ENCODE peak calls at places on chromosomes 3 and 15, in six cellular contexts. Z, O, X, L, V and B are unnamed samples.

GRCh38 chr3:53264718-53265117 is 8.9 kb upstream of the TKT start:
- DNase-seq in V (no peak), L (no peak), Z (peak), X (peak), O (no peak), B (peak)

GRCh38 chr3:184077881-184078280 is 19.0 kb upstream of the HTR3E start:
- DNase-seq in X (no peak), Z (no peak), L (no peak), V (no peak), O (no peak), B (no peak)

GRCh38 chr3:22960326-22960984 is 242.7 kb upstream of the UBE2E2 start:
- DNase-seq in O (peak), V (peak), X (peak), L (peak), Z (peak), B (peak)

GRCh38 chr15:75200765-75201608 is 695 bp upstream of the C15orf39 start:
- DNase-seq in Z (peak), L (no peak), X (peak), O (no peak), V (peak), B (no peak)

GRCh38 chr15:45704329-45705249 is 69.8 kb downstream of the SQOR start:
- DNase-seq in L (peak), V (no peak), X (no peak), O (no peak), Z (no peak), B (peak)

GRCh38 chr15:89760303-89761008 is 9.4 kb upstream of the MESP1 start:
- DNase-seq in Z (peak), O (peak), V (peak), X (peak), L (peak), B (peak)

GRCh38 chr3:39196034-39196433 is 3.6 kb upstream of the XIRP1 start:
- DNase-seq in O (no peak), Z (no peak), L (no peak), V (no peak), X (no peak), B (no peak)

GRCh38 chr15:58293622-58294550 is 137.9 kb upstream of the LIPC start:
- DNase-seq in V (no peak), X (no peak), L (no peak), Z (peak), O (no peak), B (no peak)

GRCh38 chr3:144341461-144341860 is 369.8 kb downstream of the DIPK2A start:
- DNase-seq in V (no peak), O (no peak), Z (no peak), X (no peak), L (peak), B (no peak)

GRCh38 chr3:57518276-57518914 is 25.7 kb downstream of the DNAH12 start:
- DNase-seq in O (no peak), Z (peak), X (no peak), L (peak), V (no peak), B (no peak)

GRCh38 chr3:37743974-37744373 is 117.7 kb upstream of the CTDSPL start:
- DNase-seq in L (no peak), O (no peak), X (no peak), Z (no peak), V (no peak), B (no peak)

GRCh38 chr3:60101628-60102027 is 1051.8 kb upstream of the CFAP20DC start:
- DNase-seq in V (no peak), X (peak), L (peak), O (no peak), Z (no peak), B (no peak)

GRCh38 chr3:174498638-174499037 is 360.5 kb upstream of the NAALADL2 start:
- DNase-seq in O (no peak), X (no peak), L (peak), Z (no peak), V (no peak), B (no peak)

GRCh38 chr3:149603126-149604074 is 54.4 kb downstream of the WWTR1 start:
- DNase-seq in L (peak), Z (no peak), O (no peak), V (no peak), X (no peak), B (no peak)

GRCh38 chr3:114632757-114633424 is 339.1 kb downstream of the TIGIT start:
- DNase-seq in V (no peak), L (no peak), O (no peak), Z (no peak), X (no peak), B (no peak)

GRCh38 chr3:136194409-136195257 is 1.5 kb downstream of the MSL2 start:
- DNase-seq in V (peak), L (no peak), O (no peak), X (peak), Z (no peak), B (no peak)

GRCh38 chr3:151356791-151357460 is 27.6 kb upstream of the P2RY13 start:
- DNase-seq in Z (peak), O (peak), X (no peak), L (no peak), V (no peak), B (no peak)

GRCh38 chr3:178436773-178437172 is 99.5 kb upstream of the KCNMB2 start:
- DNase-seq in Z (peak), L (peak), V (no peak), O (no peak), X (no peak), B (no peak)

GRCh38 chr15:100771745-100772144 is 107.9 kb upstream of the ALDH1A3 start:
- DNase-seq in Z (no peak), O (no peak), V (no peak), X (no peak), L (peak), B (no peak)

GRCh38 chr3:24149032-24149431 is 203.9 kb downstream of the NR1D2 start:
- DNase-seq in Z (peak), O (no peak), V (no peak), X (no peak), L (no peak), B (no peak)

GRCh38 chr3:65006300-65006739 is 318.5 kb upstream of the ADAMTS9 start:
- DNase-seq in L (peak), V (no peak), X (no peak), Z (no peak), O (no peak), B (no peak)

GRCh38 chr3:132597660-132598059 is 590 bp downstream of the ACKR4 start:
- DNase-seq in O (no peak), X (no peak), V (no peak), L (no peak), Z (no peak), B (no peak)

GRCh38 chr3:197901626-197902025 is 48.4 kb upstream of the RPL35A start:
- DNase-seq in V (no peak), X (no peak), O (no peak), Z (no peak), L (no peak), B (no peak)

GRCh38 chr3:21942328-21942727 is 191.3 kb upstream of the ZNF385D start:
- DNase-seq in V (no peak), Z (peak), L (peak), X (no peak), O (no peak), B (peak)

GRCh38 chr3:174846055-174846454 is 13.1 kb upstream of the NAALADL2 start:
- DNase-seq in O (no peak), Z (no peak), L (no peak), V (no peak), X (no peak), B (no peak)

GRCh38 chr3:193744822-193745684 is 152.0 kb downstream of the OPA1 start:
- DNase-seq in L (peak), Z (no peak), X (no peak), O (no peak), V (no peak), B (no peak)

GRCh38 chr3:36928220-36928619 is 16.6 kb downstream of the TRANK1 start:
- DNase-seq in O (no peak), X (no peak), V (no peak), Z (no peak), L (no peak), B (no peak)

GRCh38 chr3:141795719-141796435 is 32.7 kb downstream of the GRK7 start:
- DNase-seq in X (no peak), Z (no peak), V (no peak), L (peak), O (no peak), B (no peak)

GRCh38 chr15:85706779-85707518 is 87.8 kb downstream of the KLHL25 start:
- DNase-seq in X (no peak), V (peak), O (no peak), L (peak), Z (no peak), B (no peak)
- H3K4me3 ChIP-seq in X (peak), V (no peak), O (no peak), L (no peak), Z (no peak), B (peak)

DNA sequence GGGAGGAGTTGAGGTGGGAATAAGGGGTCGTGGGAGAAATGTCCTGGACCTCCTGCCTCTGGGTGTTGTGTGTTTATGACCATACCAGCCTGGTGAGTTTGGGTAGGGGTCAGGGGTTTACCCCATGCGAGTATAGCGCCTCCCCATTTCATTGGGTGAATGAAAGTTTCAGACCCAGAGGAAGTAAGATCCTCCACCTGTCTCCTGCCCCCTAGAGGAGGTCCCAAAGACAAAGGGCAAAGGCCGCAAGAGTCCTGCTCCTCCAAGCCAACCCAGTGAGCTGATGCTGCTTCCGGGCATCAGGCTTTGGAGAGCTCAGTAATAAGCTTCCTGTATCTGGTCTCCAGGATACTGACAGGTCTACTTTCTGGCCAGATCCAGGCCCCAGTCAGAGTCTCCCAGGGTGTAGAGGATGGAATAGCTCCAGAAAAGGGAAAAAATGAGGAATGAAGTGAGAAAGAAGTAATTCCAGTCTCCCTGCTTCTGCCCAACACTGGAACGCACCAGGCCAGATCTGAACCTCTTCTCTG is 6.4 kb upstream of the TBC1D21 start:
- DNase-seq in O (no peak), V (no peak), L (no peak), X (no peak), Z (no peak), B (no peak)
- TF ChIP-seq CTCF in O (no peak), V (no peak), L (peak), X (no peak), Z (no peak), B (no peak)

GRCh38 chr3:127736801-127737539 is 64.2 kb downstream of the ABTB1 start:
- DNase-seq in O (no peak), V (no peak), X (no peak), L (no peak), Z (no peak), B (no peak)
- H3K4me3 ChIP-seq in O (no peak), V (no peak), X (no peak), L (no peak), Z (no peak), B (no peak)

GRCh38 chr3:71689305-71689704 is 35.9 kb downstream of the EIF4E3 start:
- DNase-seq in V (no peak), Z (no peak), L (no peak), O (no peak), X (no peak), B (no peak)
- TF ChIP-seq CTCF in V (no peak), Z (no peak), L (no peak), O (no peak), X (no peak), B (no peak)